ENCODE peak calls at places on chromosomes 4 and X, in nine cellular contexts. One of them, this sample, is unnamed.

GRCh38 chr4:1010522-1011021 is 854 bp upstream of the FGFRL1 start:
- DNase-seq in neuronal stem cell: no peak
- DNase-seq in astrocyte of the spinal cord: peak
- DNase-seq in gastrocnemius medialis: peak
- DNase-seq in HCEC 1CT: peak
- DNase-seq in MM.1S: no peak
- DNase-seq in upper lobe of right lung: peak
- DNase-seq in iris pigment epithelial cell: peak
- DNase-seq in GM12878: no peak
- DNase-seq in this sample: peak

GRCh38 chr4:106652095-106652494 is 283.5 kb upstream of the GIMD1 start:
- DNase-seq in neuronal stem cell: no peak
- DNase-seq in iris pigment epithelial cell: no peak
- DNase-seq in upper lobe of right lung: no peak
- DNase-seq in HCEC 1CT: no peak
- DNase-seq in MM.1S: no peak
- DNase-seq in gastrocnemius medialis: no peak
- DNase-seq in GM12878: no peak
- DNase-seq in astrocyte of the spinal cord: no peak
- DNase-seq in this sample: no peak

GRCh38 chr4:112951362-112951962 is 98.0 kb upstream of the ANK2 start:
- DNase-seq in gastrocnemius medialis: no peak
- DNase-seq in upper lobe of right lung: no peak
- DNase-seq in iris pigment epithelial cell: peak
- DNase-seq in neuronal stem cell: no peak
- DNase-seq in HCEC 1CT: peak
- DNase-seq in MM.1S: peak
- DNase-seq in astrocyte of the spinal cord: peak
- DNase-seq in GM12878: no peak
- DNase-seq in this sample: no peak

GRCh38 chr4:108361886-108362285 is 193.2 kb upstream of the LEF1 start:
- DNase-seq in HCEC 1CT: no peak
- DNase-seq in astrocyte of the spinal cord: no peak
- DNase-seq in GM12878: no peak
- DNase-seq in MM.1S: no peak
- DNase-seq in iris pigment epithelial cell: no peak
- DNase-seq in gastrocnemius medialis: no peak
- DNase-seq in neuronal stem cell: no peak
- DNase-seq in upper lobe of right lung: no peak
- DNase-seq in this sample: no peak

GRCh38 chrX:122866527-122866926 is 317.6 kb upstream of the GRIA3 start:
- DNase-seq in iris pigment epithelial cell: peak
- DNase-seq in HCEC 1CT: no peak
- DNase-seq in upper lobe of right lung: no peak
- DNase-seq in astrocyte of the spinal cord: peak
- DNase-seq in gastrocnemius medialis: no peak
- DNase-seq in GM12878: no peak
- DNase-seq in MM.1S: no peak
- DNase-seq in neuronal stem cell: no peak
- DNase-seq in this sample: no peak

GRCh38 chr4:122783301-122784215 is 43.1 kb upstream of the FGF2 start:
- DNase-seq in iris pigment epithelial cell: peak
- DNase-seq in astrocyte of the spinal cord: peak
- DNase-seq in upper lobe of right lung: peak
- DNase-seq in gastrocnemius medialis: no peak
- DNase-seq in MM.1S: no peak
- DNase-seq in neuronal stem cell: peak
- DNase-seq in GM12878: no peak
- DNase-seq in HCEC 1CT: peak
- DNase-seq in this sample: no peak

GRCh38 chr4:6957148-6957520 is 47.5 kb downstream of the TBC1D14 start:
- DNase-seq in upper lobe of right lung: no peak
- DNase-seq in GM12878: no peak
- DNase-seq in iris pigment epithelial cell: no peak
- DNase-seq in gastrocnemius medialis: no peak
- DNase-seq in neuronal stem cell: no peak
- DNase-seq in MM.1S: no peak
- DNase-seq in HCEC 1CT: no peak
- DNase-seq in astrocyte of the spinal cord: peak
- DNase-seq in this sample: no peak

GRCh38 chrX:103360092-103360491 is 3.8 kb downstream of the TCEAL9 start:
- DNase-seq in HCEC 1CT: no peak
- DNase-seq in GM12878: no peak
- DNase-seq in MM.1S: no peak
- DNase-seq in upper lobe of right lung: no peak
- DNase-seq in astrocyte of the spinal cord: no peak
- DNase-seq in neuronal stem cell: no peak
- DNase-seq in gastrocnemius medialis: no peak
- DNase-seq in iris pigment epithelial cell: no peak
- DNase-seq in this sample: no peak

GRCh38 chrX:68808686-68809357 is 20.0 kb upstream of the EFNB1 start:
- DNase-seq in gastrocnemius medialis: no peak
- DNase-seq in astrocyte of the spinal cord: peak
- DNase-seq in MM.1S: no peak
- DNase-seq in iris pigment epithelial cell: peak
- DNase-seq in HCEC 1CT: no peak
- DNase-seq in GM12878: no peak
- DNase-seq in neuronal stem cell: no peak
- DNase-seq in upper lobe of right lung: no peak
- DNase-seq in this sample: peak

GRCh38 chr4:154425514-154425913 is 66.1 kb downstream of the DCHS2 start:
- DNase-seq in GM12878: peak
- DNase-seq in iris pigment epithelial cell: no peak
- DNase-seq in MM.1S: no peak
- DNase-seq in gastrocnemius medialis: no peak
- DNase-seq in neuronal stem cell: no peak
- DNase-seq in HCEC 1CT: no peak
- DNase-seq in astrocyte of the spinal cord: no peak
- DNase-seq in upper lobe of right lung: no peak
- DNase-seq in this sample: no peak